ENCODE peak calls at places on chromosomes 13 and 19, in ten cellular contexts. N is aorta; U is small intestine; Z is AG04450; L is colonic mucosa; E is CD8-positive, alpha-beta memory T cell; X is uterus; B is keratinocyte; W is upper lobe of left lung; Y is trophoblast cell. J is an unnamed sample.

GRCh38 chr13:64928704-64929499 is 2301.2 kb downstream of the PCDH9 start:
- DNase-seq in N (no peak), U (no peak), Z (peak; percentile 27), L (no peak), E (no peak), X (no peak), B (no peak), W (no peak), Y (peak; percentile 53), J (no peak)

GRCh38 chr13:98476106-98476505 is 100.8 kb downstream of the STK24 start:
- DNase-seq in N (no peak), U (no peak), Z (no peak), L (no peak), E (peak; percentile 61), X (no peak), B (no peak), W (no peak), Y (no peak), J (peak; percentile 74)

GRCh38 chr13:98105929-98106336 is 37.0 kb upstream of the FARP1 start:
- DNase-seq in N (no peak), U (no peak), Z (no peak), L (no peak), E (no peak), X (no peak), B (no peak), W (peak; percentile 44), Y (no peak), J (no peak)

GRCh38 chr19:8697671-8698432 is 743 bp downstream of the ACTL9 start:
- DNase-seq in N (no peak), U (no peak), Z (no peak), L (no peak), E (no peak), X (no peak), B (no peak), W (no peak), Y (no peak), J (no peak)

GRCh38 chr13:85567909-85568308 is 231.3 kb downstream of the SLITRK6 start:
- DNase-seq in N (no peak), U (no peak), Z (no peak), L (no peak), E (no peak), X (no peak), B (no peak), W (no peak), Y (no peak), J (no peak)

GRCh38 chr13:69556540-69557196 is 551.0 kb upstream of the ATXN8OS start:
- DNase-seq in N (no peak), U (no peak), Z (no peak), L (no peak), E (no peak), X (no peak), B (no peak), W (no peak), Y (no peak), J (no peak)

GRCh38 chr13:110486061-110486780 is 75.3 kb downstream of the RAB20 start:
- DNase-seq in N (no peak), U (no peak), Z (no peak), L (no peak), E (no peak), X (no peak), B (no peak), W (no peak), Y (no peak), J (no peak)

GRCh38 chr19:56423276-56423984 is 19.3 kb downstream of the ZNF583 start:
- DNase-seq in N (no peak), U (no peak), Z (no peak), L (no peak), E (no peak), X (no peak), B (no peak), W (no peak), Y (no peak), J (no peak)

GRCh38 chr19:22735911-22736645 is 47.9 kb downstream of the ZNF99 start:
- DNase-seq in N (no peak), U (no peak), Z (no peak), L (no peak), E (no peak), X (no peak), B (no peak), W (no peak), Y (no peak), J (no peak)

GRCh38 chr13:84864341-84864740 is 934.9 kb downstream of the SLITRK6 start:
- DNase-seq in N (no peak), U (no peak), Z (no peak), L (no peak), E (no peak), X (no peak), B (no peak), W (no peak), Y (no peak), J (no peak)

GRCh38 chr13:108494991-108495661 is 134.3 kb upstream of the MYO16 start:
- DNase-seq in N (no peak), U (no peak), Z (no peak), L (no peak), E (no peak), X (no peak), B (no peak), W (no peak), Y (no peak), J (no peak)

GRCh38 chr19:6071103-6071485 is 39.2 kb downstream of the RFX2 start:
- DNase-seq in N (no peak), U (no peak), Z (no peak), L (peak; percentile 17), E (no peak), X (no peak), B (no peak), W (no peak), Y (peak; percentile 26), J (no peak)

GRCh38 chr19:40056505-40056904 is 474 bp upstream of the ZNF780B start:
- DNase-seq in N (no peak), U (no peak), Z (no peak), L (no peak), E (no peak), X (no peak), B (no peak), W (no peak), Y (no peak), J (no peak)

GRCh38 chr19:18657590-18658365 is 20.9 kb downstream of the KLHL26 start:
- DNase-seq in N (peak; percentile 86), U (no peak), Z (peak; percentile 45), L (no peak), E (no peak), X (peak; percentile 90), B (no peak), W (no peak), Y (no peak), J (no peak)

GRCh38 chr19:30450101-30450500 is 77.9 kb downstream of the ZNF536 start:
- DNase-seq in N (no peak), U (no peak), Z (no peak), L (peak; percentile 30), E (no peak), X (peak; percentile 48), B (no peak), W (no peak), Y (no peak), J (no peak)

GRCh38 chr13:56347014-56347413 is 793.7 kb upstream of the PRR20A start:
- DNase-seq in N (no peak), U (no peak), Z (no peak), L (no peak), E (no peak), X (no peak), B (no peak), W (no peak), Y (no peak), J (no peak)

GRCh38 chr13:46628622-46629365 is 75.8 kb downstream of the LRCH1 start:
- DNase-seq in N (no peak), U (no peak), Z (no peak), L (no peak), E (no peak), X (no peak), B (no peak), W (no peak), Y (peak; percentile 79), J (no peak)
- H3K9me3 ChIP-seq in N (no peaks in the 10 kb centered on the region), U (no peaks in the 10 kb centered on the region), Z (no peaks in the 10 kb centered on the region), L (no peaks in the 10 kb centered on the region), E (no peaks in the 10 kb centered on the region), X (no peaks in the 10 kb centered on the region), B (no peaks in the 10 kb centered on the region), W (no peaks in the 10 kb centered on the region), Y (no peaks in the 10 kb centered on the region), J (no peaks in the 10 kb centered on the region)

GRCh38 chr19:1173160-1173844 is 766 bp downstream of the SBNO2 start:
- DNase-seq in N (no peak), U (peak; percentile 46), Z (no peak), L (peak; percentile 52), E (no peak), X (peak; percentile 39), B (no peak), W (no peak), Y (no peak), J (no peak)
- H3K9me3 ChIP-seq in N (no peaks in the 10 kb centered on the region), U (no peaks in the 10 kb centered on the region), Z (peaks cover 8% of the 10 kb centered on the region), L (no peaks in the 10 kb centered on the region), E (no peaks in the 10 kb centered on the region), X (no peaks in the 10 kb centered on the region), B (no peaks in the 10 kb centered on the region), W (no peaks in the 10 kb centered on the region), Y (peaks cover 10% of the 10 kb centered on the region), J (no peaks in the 10 kb centered on the region)

GRCh38 chr19:19747357-19748220 is 14.7 kb upstream of the ZNF14 start:
- DNase-seq in N (no peak), U (no peak), Z (no peak), L (no peak), E (no peak), X (no peak), B (no peak), W (no peak), Y (no peak), J (no peak)
- H3K9me3 ChIP-seq in N (no peaks in the 10 kb centered on the region), U (no peaks in the 10 kb centered on the region), Z (peaks cover 91% of the 10 kb centered on the region), L (no peaks in the 10 kb centered on the region), E (no peaks in the 10 kb centered on the region), X (no peaks in the 10 kb centered on the region), B (peaks cover 28% of the 10 kb centered on the region), W (no peaks in the 10 kb centered on the region), Y (peaks cover 65% of the 10 kb centered on the region), J (no peaks in the 10 kb centered on the region)

DNA sequence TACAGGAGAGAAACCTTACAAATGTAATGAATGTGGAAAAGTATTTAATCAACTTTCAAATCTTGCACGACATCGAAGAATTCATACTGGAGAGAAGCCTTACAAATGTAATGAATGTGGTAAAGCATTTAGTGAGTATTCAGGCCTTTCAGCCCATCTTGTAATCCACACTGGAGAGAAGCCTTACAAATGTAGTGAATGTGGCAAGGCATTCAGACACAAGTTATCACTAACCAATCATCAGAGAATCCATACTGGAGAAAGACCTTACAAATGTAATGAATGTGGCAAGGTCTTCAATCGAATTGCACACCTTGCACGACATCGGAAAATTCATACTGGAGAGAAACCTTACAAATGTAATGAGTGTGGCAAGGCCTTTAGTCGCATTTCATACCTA is 13.6 kb upstream of the ZNF610 start:
- DNase-seq in N (no peak), U (no peak), Z (no peak), L (no peak), E (no peak), X (no peak), B (no peak), W (no peak), Y (no peak), J (no peak)
- H3K9me3 ChIP-seq in N (peaks cover 21% of the 10 kb centered on the region), U (peaks cover 4% of the 10 kb centered on the region), Z (peaks cover 38% of the 10 kb centered on the region), L (peaks cover 37% of the 10 kb centered on the region), E (peaks cover 84% of the 10 kb centered on the region), X (peaks cover 7% of the 10 kb centered on the region), B (peaks cover 34% of the 10 kb centered on the region), W (peaks cover 100% of the 10 kb centered on the region), Y (peaks cover 13% of the 10 kb centered on the region), J (peaks cover 86% of the 10 kb centered on the region)

DNA sequence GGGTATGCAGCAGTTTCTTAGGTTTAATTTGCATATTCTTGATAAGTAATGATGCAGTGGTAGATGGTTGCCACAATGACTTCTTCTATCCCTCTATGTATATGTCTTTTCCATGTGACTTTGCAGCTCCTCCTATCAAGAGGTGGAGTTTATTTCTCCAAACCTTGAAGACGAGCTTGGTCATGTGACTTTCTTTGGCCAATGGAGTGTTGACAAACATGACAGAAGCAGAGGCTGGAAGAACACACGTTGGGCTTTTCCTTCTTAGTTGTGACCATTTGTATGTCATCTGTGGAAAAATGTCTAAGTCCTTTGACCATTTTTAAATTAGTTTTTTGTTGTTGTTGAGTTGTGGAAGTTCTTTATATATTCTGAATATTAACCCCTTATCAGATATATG is 32.3 kb downstream of the ZNF333 start:
- DNase-seq in N (no peak), U (no peak), Z (no peak), L (no peak), E (no peak), X (no peak), B (no peak), W (no peak), Y (no peak), J (no peak)
- H3K9me3 ChIP-seq in N (peaks cover 30% of the 10 kb centered on the region), U (peaks cover 5% of the 10 kb centered on the region), Z (peaks cover 42% of the 10 kb centered on the region), L (peaks cover 20% of the 10 kb centered on the region), E (peaks cover 48% of the 10 kb centered on the region), X (peaks cover 5% of the 10 kb centered on the region), B (peaks cover 8% of the 10 kb centered on the region), W (peaks cover 97% of the 10 kb centered on the region), Y (peaks cover 20% of the 10 kb centered on the region), J (peaks cover 33% of the 10 kb centered on the region)